ENCODE peak calls at places on chromosome 19, in eight cellular contexts. A, S, Y, N, C, O, L and G are unnamed samples.

GRCh38 chr19:47157455-47158321 is 27.1 kb downstream of the SAE1 start:
- DNase-seq in Y (peak; percentile 72), L (no peak), O (no peak), C (no peak), A (peak; percentile 2), N (no peak), S (peak; percentile 88), G (no peak)

GRCh38 chr19:47523473-47523872 is 8.6 kb upstream of the NAPA start:
- DNase-seq in S (no peak), A (no peak), C (no peak), L (no peak), N (no peak), O (no peak), Y (no peak), G (no peak)

GRCh38 chr19:2865334-2866221 is 1.6 kb upstream of the ZNF556 start:
- DNase-seq in N (no peak), Y (no peak), C (no peak), O (no peak), A (no peak), S (no peak), L (no peak), G (no peak)

GRCh38 chr19:34662919-34663318 is 14.0 kb downstream of the SCGB2B2 start:
- DNase-seq in A (no peak), Y (no peak), N (no peak), L (peak; percentile 40), S (peak; percentile 19), C (peak; percentile 25), O (peak; percentile 10), G (no peak)

GRCh38 chr19:34936184-34936583 is 9.5 kb downstream of the ZNF30 start:
- DNase-seq in L (no peak), Y (no peak), S (no peak), N (no peak), C (no peak), A (no peak), O (no peak), G (no peak)

GRCh38 chr19:1027953-1028902 is 1.8 kb downstream of the CNN2 start:
- DNase-seq in O (peak; percentile 56), L (peak; percentile 62), A (no peak), S (peak; percentile 98), C (peak; percentile 31), N (no peak), Y (peak; percentile 95), G (peak; percentile 63)

GRCh38 chr19:6041071-6041470 is 63.1 kb upstream of the RANBP3 start:
- DNase-seq in N (no peak), Y (no peak), O (no peak), L (no peak), A (no peak), S (no peak), C (no peak), G (no peak)

GRCh38 chr19:14146789-14147216 is 10.4 kb upstream of the ASF1B start:
- DNase-seq in L (no peak), Y (peak; percentile 84), A (no peak), C (no peak), S (peak; percentile 91), O (no peak), N (no peak), G (peak; percentile 28)

GRCh38 chr19:995051-995827 is 5.0 kb upstream of the GRIN3B start:
- DNase-seq in N (no peak), A (no peak), O (no peak), S (no peak), L (no peak), Y (no peak), C (no peak), G (no peak)

GRCh38 chr19:38316477-38317067 is 825 bp upstream of the YIF1B start:
- DNase-seq in A (no peak), L (no peak), Y (no peak), N (no peak), O (no peak), C (no peak), S (no peak), G (no peak)

GRCh38 chr19:42267644-42268141 is 1.4 kb upstream of the CIC start:
- DNase-seq in O (no peak), N (no peak), Y (no peak), C (no peak), L (no peak), A (no peak), S (peak; percentile 52), G (no peak)

GRCh38 chr19:54172764-54173699 is at the start of gene TMC4:
- DNase-seq in S (peak; percentile 48), C (peak; percentile 83), N (peak; percentile 44), O (no peak), Y (no peak), L (no peak), A (no peak), G (no peak)

GRCh38 chr19:29837448-29837961 is 25.7 kb downstream of the CCNE1 start:
- DNase-seq in O (no peak), L (peak; percentile 71), A (no peak), C (no peak), N (no peak), Y (no peak), S (no peak), G (no peak)

GRCh38 chr19:13902993-13903555 is 2.8 kb downstream of the BRME1 start:
- DNase-seq in Y (no peak), A (no peak), S (no peak), C (no peak), L (peak; percentile 35), O (no peak), N (no peak), G (no peak)

GRCh38 chr19:36488118-36488815 is 1.1 kb downstream of the ZNF566 start:
- DNase-seq in S (peak; percentile 63), L (no peak), A (no peak), N (no peak), C (no peak), O (no peak), Y (peak; percentile 53), G (no peak)

GRCh38 chr19:28980236-28980868 is 232.6 kb downstream of the UQCRFS1 start:
- DNase-seq in L (no peak), O (no peak), A (no peak), Y (peak; percentile 68), C (no peak), N (no peak), S (peak; percentile 74), G (no peak)

GRCh38 chr19:9969688-9969975 is 33.3 kb upstream of the OLFM2 start:
- DNase-seq in C (no peak), N (no peak), O (no peak), L (no peak), Y (no peak), S (no peak), A (no peak), G (no peak)

GRCh38 chr19:45352914-45353796 is 12.6 kb downstream of the KLC3 start:
- DNase-seq in S (no peak), A (no peak), L (no peak), C (no peak), O (no peak), N (no peak), Y (no peak), G (no peak)

GRCh38 chr19:21463449-21464105 is 41.8 kb upstream of the ZNF429 start:
- DNase-seq in O (no peak), C (no peak), S (no peak), N (no peak), Y (no peak), L (peak; percentile 71), A (no peak), G (no peak)

GRCh38 chr19:35882074-35882832 is 13.9 kb downstream of the APLP1 start:
- DNase-seq in O (no peak), S (peak; percentile 85), Y (peak; percentile 81), C (peak; percentile 61), L (no peak), A (no peak), N (peak; percentile 77), G (peak; percentile 49)

GRCh38 chr19:31120952-31121351 is 228.3 kb downstream of the TSHZ3 start:
- DNase-seq in L (no peak), C (no peak), N (no peak), Y (no peak), S (no peak), A (no peak), O (no peak), G (no peak)